ENCODE peak calls at places on chromosome 3, in four cellular contexts. X is WTC11, C is HepG2, Z is K562. P is an unnamed sample.

GRCh38 chr3:149224736-149225594 is 3.3 kb upstream of the CP start:
- DNase-seq in Z (no peak), C (peak), X (no peak), P (peak)

GRCh38 chr3:36924748-36925521 is 19.9 kb downstream of the TRANK1 start:
- DNase-seq in X (no peak), C (no peak), Z (no peak), P (no peak)

GRCh38 chr3:69499899-69500316 is 114.0 kb upstream of the FRMD4B start:
- DNase-seq in C (no peak), Z (no peak), X (no peak), P (no peak)

GRCh38 chr3:123300572-123300971 is 98.8 kb downstream of the SEC22A start:
- DNase-seq in X (no peak), Z (no peak), C (no peak), P (no peak)

GRCh38 chr3:50661321-50661837 is 13.3 kb upstream of the DOCK3 start:
- DNase-seq in Z (no peak), C (no peak), X (no peak), P (no peak)

GRCh38 chr3:56839784-56840724 is 38.3 kb upstream of the ARHGEF3 start:
- DNase-seq in Z (no peak), C (peak), X (no peak), P (no peak)

GRCh38 chr3:186806173-186807055 is at the start of gene RFC4:
- DNase-seq in C (peak), Z (peak), X (peak), P (no peak)

GRCh38 chr3:166510382-166510781 is 673.2 kb upstream of the BCHE start:
- DNase-seq in X (peak), Z (no peak), C (no peak), P (no peak)

GRCh38 chr3:141795719-141796435 is 32.7 kb downstream of the GRK7 start:
- DNase-seq in Z (no peak), C (no peak), X (no peak), P (no peak)

GRCh38 chr3:58608648-58609047 is 31.5 kb upstream of the FAM107A start:
- DNase-seq in Z (no peak), C (no peak), X (no peak), P (no peak)

GRCh38 chr3:117117188-117117936 is 407.8 kb downstream of the TUSC7 start:
- DNase-seq in Z (no peak), C (no peak), X (no peak), P (no peak)

GRCh38 chr3:183959214-183959613 is 58.5 kb downstream of the ABCC5 start:
- DNase-seq in C (peak), X (no peak), Z (peak), P (no peak)

GRCh38 chr3:57596495-57597239 is 477 bp downstream of the ARF4 start:
- DNase-seq in X (peak), Z (peak), C (peak), P (peak)

GRCh38 chr3:141426404-141427034 is 58.2 kb downstream of the ZBTB38 start:
- DNase-seq in X (no peak), C (no peak), Z (peak), P (no peak)

GRCh38 chr3:115658337-115659181 is 35.2 kb downstream of the GAP43 start:
- DNase-seq in C (peak), X (peak), Z (peak), P (no peak)

GRCh38 chr3:81170298-81170697 is 591.1 kb downstream of the GBE1 start:
- DNase-seq in Z (no peak), X (no peak), C (no peak), P (no peak)

GRCh38 chr3:156860873-156861272 is 34.7 kb downstream of the LEKR1 start:
- DNase-seq in C (no peak), Z (no peak), X (no peak), P (no peak)

GRCh38 chr3:72274511-72275295 is 489.8 kb upstream of the PROK2 start:
- DNase-seq in C (no peak), X (no peak), Z (no peak), P (no peak)

GRCh38 chr3:190892328-190893011 is 30.0 kb upstream of the GMNC start:
- DNase-seq in C (no peak), X (no peak), Z (no peak), P (no peak)

GRCh38 chr3:110133971-110134370 is 796.6 kb upstream of the DPPA4 start:
- DNase-seq in Z (no peak), X (no peak), C (no peak), P (no peak)

GRCh38 chr3:187016639-187017345 is 86.5 kb downstream of the ST6GAL1 start:
- DNase-seq in X (no peak), C (peak), Z (no peak), P (no peak)

GRCh38 chr3:31247850-31248618 is 284.7 kb upstream of the STT3B start:
- DNase-seq in Z (no peak), X (no peak), C (peak), P (peak)

GRCh38 chr3:30493912-30494311 is 112.5 kb upstream of the TGFBR2 start:
- DNase-seq in C (no peak), X (no peak), Z (no peak), P (no peak)

GRCh38 chr3:151171145-151171544 is 31.9 kb downstream of the GPR171 start:
- DNase-seq in Z (no peak), X (no peak), C (peak), P (no peak)
- TF ChIP-seq TCF7 in Z (no peak), X (no peak), C (no peak), P (no peak)

GRCh38 chr3:133377396-133377795 is 22.5 kb upstream of the BFSP2 start:
- DNase-seq in Z (no peak), X (no peak), C (peak), P (no peak)
- TF ChIP-seq TCF7 in Z (no peak), X (no peak), C (no peak), P (no peak)

GRCh38 chr3:126528800-126529541 is 5.0 kb downstream of the CHST13 start:
- DNase-seq in X (no peak), C (peak), Z (no peak), P (no peak)
- TF ChIP-seq TCF7 in X (no peak), C (peak), Z (no peak), P (no peak)

GRCh38 chr3:99128740-99129505 is 227.4 kb upstream of the DCBLD2 start:
- DNase-seq in C (no peak), Z (no peak), X (no peak), P (no peak)
- TF ChIP-seq TCF7 in C (no peak), Z (no peak), X (no peak), P (no peak)